ENCODE peak calls at places on chromosomes 4 and X, in nine cellular contexts. One of them, this sample, is unnamed. For H3K36me3, the result is how much of the 10 kb centered on the place peaks cover.

GRCh38 chrX:72620550-72621145 is 48.0 kb upstream of the HDAC8 start:
- DNase-seq in heart left ventricle: peak
- DNase-seq in brain microvascular endothelial cell: peak
- DNase-seq in breast epithelium: peak
- DNase-seq in testis: peak
- DNase-seq in heart right ventricle: peak
- DNase-seq in hepatocyte: peak
- DNase-seq in sigmoid colon: peak
- DNase-seq in left ventricle myocardium inferior: peak
- DNase-seq in this sample: peak

GRCh38 chr4:5979981-5980380 is 38.2 kb downstream of the C4orf50 start:
- DNase-seq in heart left ventricle: no peak
- DNase-seq in brain microvascular endothelial cell: no peak
- DNase-seq in breast epithelium: peak
- DNase-seq in testis: no peak
- DNase-seq in heart right ventricle: no peak
- DNase-seq in hepatocyte: no peak
- DNase-seq in sigmoid colon: no peak
- DNase-seq in left ventricle myocardium inferior: no peak
- DNase-seq in this sample: no peak

GRCh38 chr4:102623622-102624021 is 122.5 kb downstream of the NFKB1 start:
- DNase-seq in heart left ventricle: no peak
- DNase-seq in brain microvascular endothelial cell: peak
- DNase-seq in breast epithelium: no peak
- DNase-seq in testis: peak
- DNase-seq in heart right ventricle: no peak
- DNase-seq in hepatocyte: peak
- DNase-seq in sigmoid colon: no peak
- DNase-seq in left ventricle myocardium inferior: no peak
- DNase-seq in this sample: peak

GRCh38 chrX:32530802-32531403 is 680.4 kb downstream of the DMD start:
- DNase-seq in heart left ventricle: no peak
- DNase-seq in brain microvascular endothelial cell: peak
- DNase-seq in breast epithelium: no peak
- DNase-seq in testis: peak
- DNase-seq in heart right ventricle: no peak
- DNase-seq in hepatocyte: peak
- DNase-seq in sigmoid colon: no peak
- DNase-seq in left ventricle myocardium inferior: no peak
- DNase-seq in this sample: peak

GRCh38 chr4:113499696-113500095 is 261.8 kb downstream of the CAMK2D start:
- DNase-seq in heart left ventricle: no peak
- DNase-seq in brain microvascular endothelial cell: peak
- DNase-seq in breast epithelium: no peak
- DNase-seq in testis: no peak
- DNase-seq in heart right ventricle: no peak
- DNase-seq in hepatocyte: peak
- DNase-seq in sigmoid colon: no peak
- DNase-seq in left ventricle myocardium inferior: no peak
- DNase-seq in this sample: no peak

GRCh38 chr4:1249731-1250526 is 999 bp upstream of the CTBP1 start:
- DNase-seq in heart left ventricle: no peak
- DNase-seq in brain microvascular endothelial cell: peak
- DNase-seq in breast epithelium: no peak
- DNase-seq in testis: no peak
- DNase-seq in heart right ventricle: peak
- DNase-seq in hepatocyte: peak
- DNase-seq in sigmoid colon: peak
- DNase-seq in left ventricle myocardium inferior: no peak
- DNase-seq in this sample: peak

GRCh38 chrX:149910178-149910695 is 19.1 kb upstream of the HSFX4 start:
- DNase-seq in heart left ventricle: no peak
- DNase-seq in brain microvascular endothelial cell: no peak
- DNase-seq in breast epithelium: no peak
- DNase-seq in testis: no peak
- DNase-seq in heart right ventricle: no peak
- DNase-seq in hepatocyte: no peak
- DNase-seq in sigmoid colon: no peak
- DNase-seq in left ventricle myocardium inferior: no peak
- DNase-seq in this sample: no peak

GRCh38 chr4:169933531-169933930 is 92.7 kb downstream of the MFAP3L start:
- DNase-seq in heart left ventricle: no peak
- DNase-seq in brain microvascular endothelial cell: no peak
- DNase-seq in breast epithelium: no peak
- DNase-seq in testis: no peak
- DNase-seq in heart right ventricle: no peak
- DNase-seq in hepatocyte: no peak
- DNase-seq in sigmoid colon: no peak
- DNase-seq in left ventricle myocardium inferior: no peak
- DNase-seq in this sample: no peak

GRCh38 chr4:61202100-61202637 is 2.0 kb downstream of the ADGRL3 start:
- DNase-seq in heart left ventricle: no peak
- DNase-seq in brain microvascular endothelial cell: no peak
- DNase-seq in breast epithelium: no peak
- DNase-seq in testis: peak
- DNase-seq in heart right ventricle: peak
- DNase-seq in hepatocyte: no peak
- DNase-seq in sigmoid colon: peak
- DNase-seq in left ventricle myocardium inferior: peak
- DNase-seq in this sample: no peak

GRCh38 chrX:40169193-40170086 is 71.7 kb upstream of the BCOR start:
- DNase-seq in heart left ventricle: peak
- DNase-seq in brain microvascular endothelial cell: peak
- DNase-seq in breast epithelium: no peak
- DNase-seq in testis: peak
- DNase-seq in heart right ventricle: no peak
- DNase-seq in hepatocyte: peak
- DNase-seq in sigmoid colon: peak
- DNase-seq in left ventricle myocardium inferior: no peak
- DNase-seq in this sample: peak

GRCh38 chrX:32137525-32137924 is 1065.7 kb upstream of the FTHL17 start:
- DNase-seq in heart left ventricle: no peak
- DNase-seq in brain microvascular endothelial cell: peak
- DNase-seq in breast epithelium: no peak
- DNase-seq in testis: peak
- DNase-seq in heart right ventricle: no peak
- DNase-seq in hepatocyte: peak
- DNase-seq in sigmoid colon: no peak
- DNase-seq in left ventricle myocardium inferior: no peak
- DNase-seq in this sample: no peak

GRCh38 chrX:147962476-147962875 is 18.7 kb upstream of the FMR1NB start:
- DNase-seq in heart left ventricle: no peak
- DNase-seq in brain microvascular endothelial cell: no peak
- DNase-seq in breast epithelium: no peak
- DNase-seq in testis: no peak
- DNase-seq in heart right ventricle: no peak
- DNase-seq in hepatocyte: no peak
- DNase-seq in sigmoid colon: no peak
- DNase-seq in left ventricle myocardium inferior: no peak
- DNase-seq in this sample: no peak

GRCh38 chr4:25817059-25817681 is 45.6 kb downstream of the SEL1L3 start:
- DNase-seq in heart left ventricle: no peak
- DNase-seq in brain microvascular endothelial cell: peak
- DNase-seq in breast epithelium: no peak
- DNase-seq in testis: no peak
- DNase-seq in heart right ventricle: no peak
- DNase-seq in hepatocyte: no peak
- DNase-seq in sigmoid colon: no peak
- DNase-seq in left ventricle myocardium inferior: no peak
- DNase-seq in this sample: no peak

GRCh38 chrX:71052721-71053120 is 15.4 kb downstream of the SNX12 start:
- DNase-seq in heart left ventricle: no peak
- DNase-seq in brain microvascular endothelial cell: no peak
- DNase-seq in breast epithelium: no peak
- DNase-seq in testis: no peak
- DNase-seq in heart right ventricle: no peak
- DNase-seq in hepatocyte: no peak
- DNase-seq in sigmoid colon: no peak
- DNase-seq in left ventricle myocardium inferior: no peak
- DNase-seq in this sample: no peak
- H3K4me3 ChIP-seq in heart left ventricle: peak
- H3K4me3 ChIP-seq in brain microvascular endothelial cell: peak
- H3K4me3 ChIP-seq in breast epithelium: no peak
- H3K4me3 ChIP-seq in testis: peak
- H3K4me3 ChIP-seq in heart right ventricle: no peak
- H3K4me3 ChIP-seq in hepatocyte: no peak
- H3K4me3 ChIP-seq in sigmoid colon: no peak
- H3K4me3 ChIP-seq in left ventricle myocardium inferior: peak
- H3K4me3 ChIP-seq in this sample: no peak

GRCh38 chr4:177321647-177322046 is 12.0 kb downstream of the NEIL3 start:
- DNase-seq in heart left ventricle: no peak
- DNase-seq in brain microvascular endothelial cell: no peak
- DNase-seq in breast epithelium: no peak
- DNase-seq in testis: no peak
- DNase-seq in heart right ventricle: no peak
- DNase-seq in hepatocyte: no peak
- DNase-seq in sigmoid colon: no peak
- DNase-seq in left ventricle myocardium inferior: no peak
- DNase-seq in this sample: no peak
- H3K36me3 ChIP-seq in heart left ventricle: under half
- H3K36me3 ChIP-seq in brain microvascular endothelial cell: under half
- H3K36me3 ChIP-seq in breast epithelium: under half
- H3K36me3 ChIP-seq in testis: under half
- H3K36me3 ChIP-seq in heart right ventricle: under half
- H3K36me3 ChIP-seq in hepatocyte: under half
- H3K36me3 ChIP-seq in sigmoid colon: under half
- H3K36me3 ChIP-seq in left ventricle myocardium inferior: under half
- H3K36me3 ChIP-seq in this sample: under half

DNA sequence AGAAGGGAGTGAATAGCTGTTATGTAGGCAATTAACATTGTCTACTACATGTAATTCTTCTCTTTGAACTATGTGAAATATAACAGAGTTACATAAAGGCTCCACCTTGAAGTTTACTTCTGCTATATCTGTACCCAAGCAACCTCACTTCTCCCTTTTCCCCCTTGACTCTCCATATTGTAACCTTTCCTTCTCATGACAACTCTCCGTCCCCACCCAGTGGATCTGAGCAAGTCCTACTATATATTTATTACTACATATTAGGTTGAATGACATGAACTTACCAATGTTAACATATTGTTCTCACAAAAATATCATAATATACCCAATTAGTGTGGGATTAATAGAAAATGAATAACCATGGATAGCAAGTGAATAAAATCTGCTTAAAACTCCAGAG is 93.2 kb upstream of the ATP8A1 start:
- DNase-seq in heart left ventricle: no peak
- DNase-seq in brain microvascular endothelial cell: no peak
- DNase-seq in breast epithelium: no peak
- DNase-seq in testis: peak
- DNase-seq in heart right ventricle: no peak
- DNase-seq in hepatocyte: peak
- DNase-seq in sigmoid colon: no peak
- DNase-seq in left ventricle myocardium inferior: no peak
- DNase-seq in this sample: peak
- TF ChIP-seq CTCF in heart left ventricle: peak
- TF ChIP-seq CTCF in brain microvascular endothelial cell: no peak
- TF ChIP-seq CTCF in breast epithelium: no peak
- TF ChIP-seq CTCF in testis: no peak
- TF ChIP-seq CTCF in heart right ventricle: peak
- TF ChIP-seq CTCF in hepatocyte: peak
- TF ChIP-seq CTCF in sigmoid colon: no peak
- TF ChIP-seq CTCF in left ventricle myocardium inferior: peak
- TF ChIP-seq CTCF in this sample: no peak

GRCh38 chrX:20507901-20508620 is 241.4 kb upstream of the RPS6KA3 start:
- DNase-seq in heart left ventricle: no peak
- DNase-seq in brain microvascular endothelial cell: no peak
- DNase-seq in breast epithelium: no peak
- DNase-seq in testis: no peak
- DNase-seq in heart right ventricle: no peak
- DNase-seq in hepatocyte: no peak
- DNase-seq in sigmoid colon: no peak
- DNase-seq in left ventricle myocardium inferior: no peak
- DNase-seq in this sample: no peak
- H3K4me3 ChIP-seq in heart left ventricle: no peak
- H3K4me3 ChIP-seq in brain microvascular endothelial cell: no peak
- H3K4me3 ChIP-seq in breast epithelium: no peak
- H3K4me3 ChIP-seq in testis: no peak
- H3K4me3 ChIP-seq in heart right ventricle: no peak
- H3K4me3 ChIP-seq in hepatocyte: no peak
- H3K4me3 ChIP-seq in sigmoid colon: no peak
- H3K4me3 ChIP-seq in left ventricle myocardium inferior: no peak
- H3K4me3 ChIP-seq in this sample: no peak

DNA sequence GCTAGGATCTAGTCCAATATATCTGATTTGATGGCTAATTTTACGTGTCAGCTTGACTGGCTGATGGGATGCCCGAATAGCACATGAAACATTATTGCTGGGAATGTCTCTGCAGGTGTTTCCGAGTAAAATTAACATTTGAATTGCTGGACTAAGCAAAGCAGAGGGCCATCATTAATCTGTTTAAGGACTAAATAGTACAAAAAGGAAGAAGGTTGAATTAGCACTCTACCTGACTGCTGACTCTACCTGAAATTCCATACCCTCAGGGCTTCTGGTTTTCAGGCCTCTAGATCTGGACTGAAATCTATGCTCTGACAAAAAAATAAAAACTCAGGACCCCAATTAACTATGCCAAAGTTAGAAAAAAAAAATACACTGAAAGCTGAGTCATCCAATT is 1021.9 kb downstream of the FAM133A start:
- DNase-seq in heart left ventricle: no peak
- DNase-seq in brain microvascular endothelial cell: no peak
- DNase-seq in breast epithelium: no peak
- DNase-seq in testis: no peak
- DNase-seq in heart right ventricle: no peak
- DNase-seq in hepatocyte: no peak
- DNase-seq in sigmoid colon: no peak
- DNase-seq in left ventricle myocardium inferior: no peak
- DNase-seq in this sample: no peak
- H3K36me3 ChIP-seq in heart left ventricle: under half
- H3K36me3 ChIP-seq in brain microvascular endothelial cell: under half
- H3K36me3 ChIP-seq in breast epithelium: under half
- H3K36me3 ChIP-seq in testis: under half
- H3K36me3 ChIP-seq in heart right ventricle: under half
- H3K36me3 ChIP-seq in hepatocyte: under half
- H3K36me3 ChIP-seq in sigmoid colon: under half
- H3K36me3 ChIP-seq in left ventricle myocardium inferior: under half
- H3K36me3 ChIP-seq in this sample: under half

GRCh38 chrX:12567857-12568256 is 223.4 kb upstream of the PRPS2 start:
- DNase-seq in heart left ventricle: no peak
- DNase-seq in brain microvascular endothelial cell: peak
- DNase-seq in breast epithelium: no peak
- DNase-seq in testis: no peak
- DNase-seq in heart right ventricle: no peak
- DNase-seq in hepatocyte: no peak
- DNase-seq in sigmoid colon: no peak
- DNase-seq in left ventricle myocardium inferior: no peak
- DNase-seq in this sample: peak
- TF ChIP-seq CTCF in heart left ventricle: peak
- TF ChIP-seq CTCF in brain microvascular endothelial cell: peak
- TF ChIP-seq CTCF in breast epithelium: no peak
- TF ChIP-seq CTCF in testis: peak
- TF ChIP-seq CTCF in heart right ventricle: peak
- TF ChIP-seq CTCF in hepatocyte: peak
- TF ChIP-seq CTCF in sigmoid colon: no peak
- TF ChIP-seq CTCF in left ventricle myocardium inferior: peak
- TF ChIP-seq CTCF in this sample: peak

This sample was measured in Caco-2.